ENCODE peak calls at places on chromosomes 5 and 9, in seven cellular contexts. One of them, this sample, is unnamed.

GRCh38 chr5:59174248-59174844 is 591.5 kb downstream of the RAB3C start:
- DNase-seq in PC-3: peak
- DNase-seq in cardiac muscle cell: peak
- DNase-seq in fibroblast of villous mesenchyme: peak
- DNase-seq in stomach: no peak
- DNase-seq in epithelial cell of esophagus: peak
- DNase-seq in A549: peak
- DNase-seq in this sample: peak

GRCh38 chr9:130933114-130934046 is 5.7 kb downstream of the FIBCD1 start:
- DNase-seq in A549: no peak
- DNase-seq in epithelial cell of esophagus: peak
- DNase-seq in cardiac muscle cell: peak
- DNase-seq in PC-3: peak
- DNase-seq in fibroblast of villous mesenchyme: peak
- DNase-seq in stomach: no peak
- DNase-seq in this sample: peak

GRCh38 chr5:115898656-115899055 is 56.9 kb downstream of the AP3S1 start:
- DNase-seq in cardiac muscle cell: peak
- DNase-seq in epithelial cell of esophagus: no peak
- DNase-seq in A549: no peak
- DNase-seq in stomach: no peak
- DNase-seq in PC-3: peak
- DNase-seq in fibroblast of villous mesenchyme: peak
- DNase-seq in this sample: peak

GRCh38 chr5:112005533-112005926 is 248.5 kb upstream of the NREP start:
- DNase-seq in PC-3: peak
- DNase-seq in fibroblast of villous mesenchyme: no peak
- DNase-seq in epithelial cell of esophagus: peak
- DNase-seq in cardiac muscle cell: no peak
- DNase-seq in stomach: no peak
- DNase-seq in A549: no peak
- DNase-seq in this sample: peak

GRCh38 chr9:13705356-13705755 is 425.9 kb upstream of the MPDZ start:
- DNase-seq in cardiac muscle cell: peak
- DNase-seq in epithelial cell of esophagus: no peak
- DNase-seq in fibroblast of villous mesenchyme: peak
- DNase-seq in A549: no peak
- DNase-seq in stomach: no peak
- DNase-seq in PC-3: no peak
- DNase-seq in this sample: no peak

GRCh38 chr9:133142657-133143592 is 20.8 kb downstream of the GBGT1 start:
- DNase-seq in epithelial cell of esophagus: no peak
- DNase-seq in stomach: peak
- DNase-seq in fibroblast of villous mesenchyme: no peak
- DNase-seq in A549: no peak
- DNase-seq in PC-3: no peak
- DNase-seq in cardiac muscle cell: no peak
- DNase-seq in this sample: no peak

GRCh38 chr9:101311759-101312420 is 72.9 kb downstream of the BAAT start:
- DNase-seq in PC-3: peak
- DNase-seq in fibroblast of villous mesenchyme: peak
- DNase-seq in cardiac muscle cell: peak
- DNase-seq in epithelial cell of esophagus: peak
- DNase-seq in stomach: no peak
- DNase-seq in A549: peak
- DNase-seq in this sample: peak

GRCh38 chr5:10808347-10809212 is 47.5 kb upstream of the DAP start:
- DNase-seq in stomach: no peak
- DNase-seq in fibroblast of villous mesenchyme: no peak
- DNase-seq in cardiac muscle cell: no peak
- DNase-seq in epithelial cell of esophagus: no peak
- DNase-seq in A549: no peak
- DNase-seq in PC-3: no peak
- DNase-seq in this sample: no peak

GRCh38 chr5:76473676-76474075 is 70.6 kb downstream of the IQGAP2 start:
- DNase-seq in PC-3: no peak
- DNase-seq in epithelial cell of esophagus: no peak
- DNase-seq in cardiac muscle cell: no peak
- DNase-seq in fibroblast of villous mesenchyme: no peak
- DNase-seq in stomach: no peak
- DNase-seq in A549: no peak
- DNase-seq in this sample: no peak

GRCh38 chr5:92841604-92842155 is 739.3 kb downstream of the NR2F1-AS1 start:
- DNase-seq in stomach: no peak
- DNase-seq in epithelial cell of esophagus: no peak
- DNase-seq in PC-3: no peak
- DNase-seq in fibroblast of villous mesenchyme: no peak
- DNase-seq in cardiac muscle cell: no peak
- DNase-seq in A549: no peak
- DNase-seq in this sample: no peak

GRCh38 chr5:175521313-175521833 is 43.0 kb downstream of the SFXN1 start:
- DNase-seq in epithelial cell of esophagus: no peak
- DNase-seq in PC-3: no peak
- DNase-seq in A549: no peak
- DNase-seq in fibroblast of villous mesenchyme: no peak
- DNase-seq in cardiac muscle cell: no peak
- DNase-seq in stomach: no peak
- DNase-seq in this sample: no peak

GRCh38 chr9:133632806-133633680 is 3.1 kb upstream of the DBH start:
- DNase-seq in PC-3: no peak
- DNase-seq in A549: no peak
- DNase-seq in fibroblast of villous mesenchyme: no peak
- DNase-seq in epithelial cell of esophagus: no peak
- DNase-seq in stomach: no peak
- DNase-seq in cardiac muscle cell: no peak
- DNase-seq in this sample: no peak

GRCh38 chr5:139272471-139273321 is 20.8 kb upstream of the MATR3 start:
- DNase-seq in cardiac muscle cell: peak
- DNase-seq in fibroblast of villous mesenchyme: peak
- DNase-seq in PC-3: no peak
- DNase-seq in stomach: no peak
- DNase-seq in A549: no peak
- DNase-seq in epithelial cell of esophagus: peak
- DNase-seq in this sample: peak

GRCh38 chr5:162852145-162852544 is 585.2 kb upstream of the CCNG1 start:
- DNase-seq in stomach: no peak
- DNase-seq in PC-3: peak
- DNase-seq in fibroblast of villous mesenchyme: no peak
- DNase-seq in cardiac muscle cell: no peak
- DNase-seq in epithelial cell of esophagus: no peak
- DNase-seq in A549: no peak
- DNase-seq in this sample: no peak

GRCh38 chr9:94900222-94901018 is 173.9 kb downstream of the AOPEP start:
- DNase-seq in A549: peak
- DNase-seq in PC-3: peak
- DNase-seq in epithelial cell of esophagus: peak
- DNase-seq in stomach: no peak
- DNase-seq in cardiac muscle cell: peak
- DNase-seq in fibroblast of villous mesenchyme: peak
- DNase-seq in this sample: peak
- H3K4me3 ChIP-seq in A549: peak
- H3K4me3 ChIP-seq in PC-3: no peak
- H3K4me3 ChIP-seq in epithelial cell of esophagus: no peak
- H3K4me3 ChIP-seq in stomach: no peak
- H3K4me3 ChIP-seq in cardiac muscle cell: no peak
- H3K4me3 ChIP-seq in fibroblast of villous mesenchyme: peak
- H3K4me3 ChIP-seq in this sample: no peak

GRCh38 chr5:54895816-54896341 is 89.5 kb downstream of the ESM1 start:
- DNase-seq in epithelial cell of esophagus: peak
- DNase-seq in PC-3: peak
- DNase-seq in fibroblast of villous mesenchyme: peak
- DNase-seq in A549: peak
- DNase-seq in stomach: peak
- DNase-seq in cardiac muscle cell: peak
- DNase-seq in this sample: peak

GRCh38 chr5:54900906-54901725 is 84.3 kb downstream of the ESM1 start:
- DNase-seq in fibroblast of villous mesenchyme: peak
- DNase-seq in epithelial cell of esophagus: peak
- DNase-seq in A549: no peak
- DNase-seq in stomach: peak
- DNase-seq in PC-3: peak
- DNase-seq in cardiac muscle cell: peak
- DNase-seq in this sample: peak

GRCh38 chr5:54897001-54897400 is 88.4 kb downstream of the ESM1 start:
- DNase-seq in cardiac muscle cell: no peak
- DNase-seq in epithelial cell of esophagus: no peak
- DNase-seq in PC-3: no peak
- DNase-seq in A549: no peak
- DNase-seq in fibroblast of villous mesenchyme: no peak
- DNase-seq in stomach: no peak
- DNase-seq in this sample: no peak

GRCh38 chr5:54889826-54890225 is 95.6 kb downstream of the ESM1 start:
- DNase-seq in cardiac muscle cell: peak
- DNase-seq in PC-3: peak
- DNase-seq in fibroblast of villous mesenchyme: peak
- DNase-seq in A549: peak
- DNase-seq in stomach: no peak
- DNase-seq in epithelial cell of esophagus: peak
- DNase-seq in this sample: peak

GRCh38 chr5:54894957-54895815 is 90.2 kb downstream of the ESM1 start:
- DNase-seq in epithelial cell of esophagus: no peak
- DNase-seq in stomach: no peak
- DNase-seq in A549: no peak
- DNase-seq in fibroblast of villous mesenchyme: no peak
- DNase-seq in PC-3: no peak
- DNase-seq in cardiac muscle cell: no peak
- DNase-seq in this sample: no peak
- H3K4me3 ChIP-seq in epithelial cell of esophagus: no peak
- H3K4me3 ChIP-seq in stomach: no peak
- H3K4me3 ChIP-seq in A549: no peak
- H3K4me3 ChIP-seq in fibroblast of villous mesenchyme: no peak
- H3K4me3 ChIP-seq in PC-3: no peak
- H3K4me3 ChIP-seq in cardiac muscle cell: no peak
- H3K4me3 ChIP-seq in this sample: no peak

GRCh38 chr9:99187311-99187710 is 34.4 kb downstream of the ALG2 start:
- DNase-seq in PC-3: no peak
- DNase-seq in epithelial cell of esophagus: no peak
- DNase-seq in stomach: no peak
- DNase-seq in cardiac muscle cell: no peak
- DNase-seq in fibroblast of villous mesenchyme: no peak
- DNase-seq in A549: no peak
- DNase-seq in this sample: no peak

GRCh38 chr9:99185904-99186303 is 35.8 kb downstream of the ALG2 start:
- DNase-seq in cardiac muscle cell: no peak
- DNase-seq in epithelial cell of esophagus: no peak
- DNase-seq in A549: no peak
- DNase-seq in fibroblast of villous mesenchyme: no peak
- DNase-seq in stomach: no peak
- DNase-seq in PC-3: no peak
- DNase-seq in this sample: no peak

GRCh38 chr9:99190597-99191283 is 31.0 kb downstream of the ALG2 start:
- DNase-seq in A549: no peak
- DNase-seq in epithelial cell of esophagus: no peak
- DNase-seq in fibroblast of villous mesenchyme: no peak
- DNase-seq in PC-3: no peak
- DNase-seq in cardiac muscle cell: no peak
- DNase-seq in stomach: no peak
- DNase-seq in this sample: no peak

GRCh38 chr9:99189887-99190596 is 31.7 kb downstream of the ALG2 start:
- DNase-seq in A549: no peak
- DNase-seq in fibroblast of villous mesenchyme: peak
- DNase-seq in stomach: no peak
- DNase-seq in epithelial cell of esophagus: no peak
- DNase-seq in cardiac muscle cell: no peak
- DNase-seq in PC-3: no peak
- DNase-seq in this sample: no peak

DNA sequence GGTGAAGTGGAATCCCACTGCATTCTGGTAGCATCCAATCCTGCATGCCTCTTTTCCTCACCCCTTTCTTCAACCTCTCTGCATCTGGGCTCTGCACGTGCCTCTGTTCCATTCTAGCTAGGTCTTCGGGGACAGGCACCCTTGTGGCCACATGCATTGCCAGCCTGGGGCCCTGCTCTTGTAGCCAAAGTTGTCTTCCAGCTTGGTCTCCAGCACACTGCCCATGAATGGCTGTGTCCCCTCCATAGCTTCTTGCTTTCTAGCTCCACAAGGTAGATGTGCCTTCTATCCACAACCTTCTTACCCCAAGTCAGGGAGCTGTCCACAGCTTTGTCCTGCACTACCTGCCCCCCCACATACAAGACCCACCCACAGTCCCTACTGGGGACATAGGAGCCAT is 32.6 kb downstream of the ALG2 start:
- DNase-seq in stomach: no peak
- DNase-seq in epithelial cell of esophagus: no peak
- DNase-seq in A549: no peak
- DNase-seq in PC-3: no peak
- DNase-seq in cardiac muscle cell: no peak
- DNase-seq in fibroblast of villous mesenchyme: no peak
- DNase-seq in this sample: no peak
- H3K4me3 ChIP-seq in stomach: no peak
- H3K4me3 ChIP-seq in epithelial cell of esophagus: no peak
- H3K4me3 ChIP-seq in A549: no peak
- H3K4me3 ChIP-seq in PC-3: no peak
- H3K4me3 ChIP-seq in cardiac muscle cell: no peak
- H3K4me3 ChIP-seq in fibroblast of villous mesenchyme: no peak
- H3K4me3 ChIP-seq in this sample: no peak

DNA sequence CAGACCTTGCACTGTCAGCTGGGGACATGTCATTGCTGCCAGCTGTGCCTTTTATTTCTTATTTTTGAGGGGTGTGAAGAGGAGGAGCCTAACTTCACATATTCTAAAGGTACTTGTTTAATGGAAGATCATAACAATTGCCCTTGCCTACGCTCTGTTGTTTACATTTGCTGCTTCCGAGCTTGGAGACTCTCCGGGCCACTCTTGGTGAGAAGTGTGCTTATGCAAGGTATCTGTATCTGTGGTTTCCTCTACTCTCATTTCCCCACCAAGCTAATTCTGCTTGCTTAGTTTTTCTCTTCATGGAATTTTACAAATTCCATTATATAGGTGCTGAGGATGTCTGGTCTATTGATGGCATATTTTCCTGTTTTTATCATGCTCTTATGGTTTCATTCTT is 105.3 kb downstream of the RASGRF2 start:
- DNase-seq in PC-3: no peak
- DNase-seq in fibroblast of villous mesenchyme: peak
- DNase-seq in cardiac muscle cell: no peak
- DNase-seq in stomach: no peak
- DNase-seq in A549: no peak
- DNase-seq in epithelial cell of esophagus: no peak
- DNase-seq in this sample: no peak
- H3K4me3 ChIP-seq in PC-3: no peak
- H3K4me3 ChIP-seq in fibroblast of villous mesenchyme: no peak
- H3K4me3 ChIP-seq in cardiac muscle cell: no peak
- H3K4me3 ChIP-seq in stomach: no peak
- H3K4me3 ChIP-seq in A549: no peak
- H3K4me3 ChIP-seq in epithelial cell of esophagus: no peak
- H3K4me3 ChIP-seq in this sample: no peak

DNA sequence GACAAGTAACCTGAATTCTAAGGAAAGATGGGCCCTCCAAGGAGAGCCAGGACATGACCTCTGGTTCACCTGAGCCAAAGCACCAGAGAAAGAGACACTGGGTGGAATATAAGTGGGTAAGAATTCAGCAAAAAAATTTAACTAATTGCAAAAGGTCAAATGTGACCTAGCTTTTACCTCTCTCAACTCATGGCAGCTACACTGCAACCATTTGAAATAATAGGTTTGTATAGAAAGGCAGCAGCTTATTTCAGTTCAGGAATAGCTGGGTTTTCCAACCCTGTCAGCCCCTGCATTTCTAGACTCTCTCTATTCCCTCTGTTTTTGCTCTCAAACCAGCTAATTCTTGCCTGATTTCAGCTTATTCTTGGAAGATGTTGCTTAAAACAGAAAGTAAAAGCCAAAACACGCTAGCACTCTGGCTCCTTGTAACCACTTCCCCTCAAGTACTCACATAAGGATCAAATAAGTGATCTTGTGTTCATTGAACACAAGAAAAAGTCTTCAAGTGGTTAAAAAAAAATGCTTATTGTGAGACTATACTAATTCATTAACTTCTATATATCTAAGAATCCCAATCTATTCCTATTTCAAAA is 101.1 kb upstream of the NR4A3 start:
- DNase-seq in cardiac muscle cell: peak
- DNase-seq in stomach: no peak
- DNase-seq in fibroblast of villous mesenchyme: peak
- DNase-seq in epithelial cell of esophagus: no peak
- DNase-seq in PC-3: no peak
- DNase-seq in A549: no peak
- DNase-seq in this sample: peak
- H3K4me3 ChIP-seq in cardiac muscle cell: no peak
- H3K4me3 ChIP-seq in stomach: no peak
- H3K4me3 ChIP-seq in fibroblast of villous mesenchyme: peak
- H3K4me3 ChIP-seq in epithelial cell of esophagus: no peak
- H3K4me3 ChIP-seq in PC-3: no peak
- H3K4me3 ChIP-seq in A549: no peak
- H3K4me3 ChIP-seq in this sample: no peak

This sample was measured in astrocyte of the spinal cord.